ENCODE peak calls at places on chromosomes 5 and 9, in nine cellular contexts. One of them, this sample, is unnamed.

GRCh38 chr5:56951131-56951945 is 585 bp downstream of the MIER3 start:
- DNase-seq in B cell: peak; percentile 46
- DNase-seq in CD14-positive monocyte: peak; percentile 40
- DNase-seq in A673: peak; percentile 11
- DNase-seq in EL: peak; percentile 16
- DNase-seq in activated CD8-positive, alpha-beta memory T cell treated with anti-CD3 and anti-CD28 coated beads, Interleukin-2, amount 50 U/mL, for 4 hours: peak; percentile 19
- DNase-seq in stimulated activated CD4-positive, alpha-beta T cell treated with anti-CD3 and anti-CD28 coated beads, TNF-alpha, amount 100 ng/mL, for 24 hours: peak; percentile 14
- DNase-seq in AG09309: no peak
- DNase-seq in uterus: peak; percentile 28
- DNase-seq in this sample: no peak

GRCh38 chr5:174535691-174536090 is 188.7 kb upstream of the MSX2 start:
- DNase-seq in B cell: no peak
- DNase-seq in CD14-positive monocyte: no peak
- DNase-seq in A673: peak; percentile 29
- DNase-seq in EL: peak; percentile 35
- DNase-seq in activated CD8-positive, alpha-beta memory T cell treated with anti-CD3 and anti-CD28 coated beads, Interleukin-2, amount 50 U/mL, for 4 hours: no peak
- DNase-seq in stimulated activated CD4-positive, alpha-beta T cell treated with anti-CD3 and anti-CD28 coated beads, TNF-alpha, amount 100 ng/mL, for 24 hours: no peak
- DNase-seq in AG09309: peak; percentile 46
- DNase-seq in uterus: no peak
- DNase-seq in this sample: no peak

GRCh38 chr5:146622391-146622790 is 106.4 kb upstream of the GPR151 start:
- DNase-seq in B cell: no peak
- DNase-seq in CD14-positive monocyte: no peak
- DNase-seq in A673: no peak
- DNase-seq in EL: peak; percentile 7
- DNase-seq in activated CD8-positive, alpha-beta memory T cell treated with anti-CD3 and anti-CD28 coated beads, Interleukin-2, amount 50 U/mL, for 4 hours: no peak
- DNase-seq in stimulated activated CD4-positive, alpha-beta T cell treated with anti-CD3 and anti-CD28 coated beads, TNF-alpha, amount 100 ng/mL, for 24 hours: no peak
- DNase-seq in AG09309: no peak
- DNase-seq in uterus: no peak
- DNase-seq in this sample: no peak

GRCh38 chr9:108543251-108543768 is 312.5 kb downstream of the ACTL7B start:
- DNase-seq in B cell: no peak
- DNase-seq in CD14-positive monocyte: no peak
- DNase-seq in A673: no peak
- DNase-seq in EL: peak; percentile 76
- DNase-seq in activated CD8-positive, alpha-beta memory T cell treated with anti-CD3 and anti-CD28 coated beads, Interleukin-2, amount 50 U/mL, for 4 hours: no peak
- DNase-seq in stimulated activated CD4-positive, alpha-beta T cell treated with anti-CD3 and anti-CD28 coated beads, TNF-alpha, amount 100 ng/mL, for 24 hours: no peak
- DNase-seq in AG09309: no peak
- DNase-seq in uterus: no peak
- DNase-seq in this sample: no peak

GRCh38 chr5:132456553-132457361 is 33.8 kb downstream of the IRF1 start:
- DNase-seq in B cell: peak; percentile 75
- DNase-seq in CD14-positive monocyte: peak; percentile 91
- DNase-seq in A673: peak; percentile 30
- DNase-seq in EL: peak; percentile 69
- DNase-seq in activated CD8-positive, alpha-beta memory T cell treated with anti-CD3 and anti-CD28 coated beads, Interleukin-2, amount 50 U/mL, for 4 hours: peak; percentile 67
- DNase-seq in stimulated activated CD4-positive, alpha-beta T cell treated with anti-CD3 and anti-CD28 coated beads, TNF-alpha, amount 100 ng/mL, for 24 hours: no peak
- DNase-seq in AG09309: no peak
- DNase-seq in uterus: no peak
- DNase-seq in this sample: peak; percentile 87

GRCh38 chr9:124164800-124165199 is 92.9 kb upstream of the NEK6 start:
- DNase-seq in B cell: no peak
- DNase-seq in CD14-positive monocyte: no peak
- DNase-seq in A673: no peak
- DNase-seq in EL: no peak
- DNase-seq in activated CD8-positive, alpha-beta memory T cell treated with anti-CD3 and anti-CD28 coated beads, Interleukin-2, amount 50 U/mL, for 4 hours: no peak
- DNase-seq in stimulated activated CD4-positive, alpha-beta T cell treated with anti-CD3 and anti-CD28 coated beads, TNF-alpha, amount 100 ng/mL, for 24 hours: no peak
- DNase-seq in AG09309: no peak
- DNase-seq in uterus: peak; percentile 22
- DNase-seq in this sample: no peak

GRCh38 chr9:106866243-106866642 is 3.3 kb downstream of the ZNF462 start:
- DNase-seq in B cell: no peak
- DNase-seq in CD14-positive monocyte: no peak
- DNase-seq in A673: no peak
- DNase-seq in EL: no peak
- DNase-seq in activated CD8-positive, alpha-beta memory T cell treated with anti-CD3 and anti-CD28 coated beads, Interleukin-2, amount 50 U/mL, for 4 hours: no peak
- DNase-seq in stimulated activated CD4-positive, alpha-beta T cell treated with anti-CD3 and anti-CD28 coated beads, TNF-alpha, amount 100 ng/mL, for 24 hours: no peak
- DNase-seq in AG09309: no peak
- DNase-seq in uterus: no peak
- DNase-seq in this sample: no peak

GRCh38 chr5:178284095-178284675 is 51.6 kb upstream of the PHYKPL start:
- DNase-seq in B cell: no peak
- DNase-seq in CD14-positive monocyte: no peak
- DNase-seq in A673: peak; percentile 32
- DNase-seq in EL: no peak
- DNase-seq in activated CD8-positive, alpha-beta memory T cell treated with anti-CD3 and anti-CD28 coated beads, Interleukin-2, amount 50 U/mL, for 4 hours: no peak
- DNase-seq in stimulated activated CD4-positive, alpha-beta T cell treated with anti-CD3 and anti-CD28 coated beads, TNF-alpha, amount 100 ng/mL, for 24 hours: no peak
- DNase-seq in AG09309: no peak
- DNase-seq in uterus: no peak
- DNase-seq in this sample: no peak

GRCh38 chr5:126450895-126451294 is 27.7 kb downstream of the GRAMD2B start:
- DNase-seq in B cell: no peak
- DNase-seq in CD14-positive monocyte: no peak
- DNase-seq in A673: no peak
- DNase-seq in EL: no peak
- DNase-seq in activated CD8-positive, alpha-beta memory T cell treated with anti-CD3 and anti-CD28 coated beads, Interleukin-2, amount 50 U/mL, for 4 hours: no peak
- DNase-seq in stimulated activated CD4-positive, alpha-beta T cell treated with anti-CD3 and anti-CD28 coated beads, TNF-alpha, amount 100 ng/mL, for 24 hours: no peak
- DNase-seq in AG09309: no peak
- DNase-seq in uterus: no peak
- DNase-seq in this sample: no peak

GRCh38 chr9:97615439-97616072 is 17.6 kb downstream of the TSTD2 start:
- DNase-seq in B cell: peak; percentile 67
- DNase-seq in CD14-positive monocyte: no peak
- DNase-seq in A673: peak; percentile 74
- DNase-seq in EL: peak; percentile 63
- DNase-seq in activated CD8-positive, alpha-beta memory T cell treated with anti-CD3 and anti-CD28 coated beads, Interleukin-2, amount 50 U/mL, for 4 hours: peak; percentile 52
- DNase-seq in stimulated activated CD4-positive, alpha-beta T cell treated with anti-CD3 and anti-CD28 coated beads, TNF-alpha, amount 100 ng/mL, for 24 hours: peak; percentile 36
- DNase-seq in AG09309: peak; percentile 20
- DNase-seq in uterus: peak; percentile 49
- DNase-seq in this sample: peak; percentile 49

GRCh38 chr9:72951043-72951442 is 1.8 kb downstream of the ALDH1A1 start:
- DNase-seq in B cell: no peak
- DNase-seq in CD14-positive monocyte: no peak
- DNase-seq in A673: no peak
- DNase-seq in EL: no peak
- DNase-seq in activated CD8-positive, alpha-beta memory T cell treated with anti-CD3 and anti-CD28 coated beads, Interleukin-2, amount 50 U/mL, for 4 hours: no peak
- DNase-seq in stimulated activated CD4-positive, alpha-beta T cell treated with anti-CD3 and anti-CD28 coated beads, TNF-alpha, amount 100 ng/mL, for 24 hours: no peak
- DNase-seq in AG09309: no peak
- DNase-seq in uterus: no peak
- DNase-seq in this sample: no peak

GRCh38 chr5:143893638-143894037 is 81.7 kb downstream of the HMHB1 start:
- DNase-seq in B cell: no peak
- DNase-seq in CD14-positive monocyte: no peak
- DNase-seq in A673: no peak
- DNase-seq in EL: no peak
- DNase-seq in activated CD8-positive, alpha-beta memory T cell treated with anti-CD3 and anti-CD28 coated beads, Interleukin-2, amount 50 U/mL, for 4 hours: no peak
- DNase-seq in stimulated activated CD4-positive, alpha-beta T cell treated with anti-CD3 and anti-CD28 coated beads, TNF-alpha, amount 100 ng/mL, for 24 hours: no peak
- DNase-seq in AG09309: no peak
- DNase-seq in uterus: no peak
- DNase-seq in this sample: no peak

GRCh38 chr9:135009051-135009560 is 78.4 kb upstream of the OLFM1 start:
- DNase-seq in B cell: no peak
- DNase-seq in CD14-positive monocyte: no peak
- DNase-seq in A673: no peak
- DNase-seq in EL: no peak
- DNase-seq in activated CD8-positive, alpha-beta memory T cell treated with anti-CD3 and anti-CD28 coated beads, Interleukin-2, amount 50 U/mL, for 4 hours: no peak
- DNase-seq in stimulated activated CD4-positive, alpha-beta T cell treated with anti-CD3 and anti-CD28 coated beads, TNF-alpha, amount 100 ng/mL, for 24 hours: no peak
- DNase-seq in AG09309: no peak
- DNase-seq in uterus: no peak
- DNase-seq in this sample: no peak

GRCh38 chr9:105438136-105438839 is 9.5 kb upstream of the FSD1L start:
- DNase-seq in B cell: no peak
- DNase-seq in CD14-positive monocyte: no peak
- DNase-seq in A673: no peak
- DNase-seq in EL: no peak
- DNase-seq in activated CD8-positive, alpha-beta memory T cell treated with anti-CD3 and anti-CD28 coated beads, Interleukin-2, amount 50 U/mL, for 4 hours: no peak
- DNase-seq in stimulated activated CD4-positive, alpha-beta T cell treated with anti-CD3 and anti-CD28 coated beads, TNF-alpha, amount 100 ng/mL, for 24 hours: no peak
- DNase-seq in AG09309: no peak
- DNase-seq in uterus: no peak
- DNase-seq in this sample: no peak

GRCh38 chr9:71850996-71851395 is 60.0 kb downstream of the ABHD17B start:
- DNase-seq in B cell: no peak
- DNase-seq in CD14-positive monocyte: no peak
- DNase-seq in A673: no peak
- DNase-seq in EL: no peak
- DNase-seq in activated CD8-positive, alpha-beta memory T cell treated with anti-CD3 and anti-CD28 coated beads, Interleukin-2, amount 50 U/mL, for 4 hours: no peak
- DNase-seq in stimulated activated CD4-positive, alpha-beta T cell treated with anti-CD3 and anti-CD28 coated beads, TNF-alpha, amount 100 ng/mL, for 24 hours: no peak
- DNase-seq in AG09309: no peak
- DNase-seq in uterus: no peak
- DNase-seq in this sample: no peak

GRCh38 chr5:132506094-132506692 is 15.6 kb upstream of the IRF1 start:
- DNase-seq in B cell: no peak
- DNase-seq in CD14-positive monocyte: no peak
- DNase-seq in A673: peak; percentile 54
- DNase-seq in EL: peak; percentile 96
- DNase-seq in activated CD8-positive, alpha-beta memory T cell treated with anti-CD3 and anti-CD28 coated beads, Interleukin-2, amount 50 U/mL, for 4 hours: no peak
- DNase-seq in stimulated activated CD4-positive, alpha-beta T cell treated with anti-CD3 and anti-CD28 coated beads, TNF-alpha, amount 100 ng/mL, for 24 hours: no peak
- DNase-seq in AG09309: peak; percentile 90
- DNase-seq in uterus: peak; percentile 24
- DNase-seq in this sample: no peak

GRCh38 chr9:114177423-114178064 is 22.2 kb downstream of the COL27A1 start:
- DNase-seq in B cell: no peak
- DNase-seq in CD14-positive monocyte: no peak
- DNase-seq in A673: peak; percentile 86
- DNase-seq in EL: peak; percentile 85
- DNase-seq in activated CD8-positive, alpha-beta memory T cell treated with anti-CD3 and anti-CD28 coated beads, Interleukin-2, amount 50 U/mL, for 4 hours: no peak
- DNase-seq in stimulated activated CD4-positive, alpha-beta T cell treated with anti-CD3 and anti-CD28 coated beads, TNF-alpha, amount 100 ng/mL, for 24 hours: no peak
- DNase-seq in AG09309: no peak
- DNase-seq in uterus: no peak
- DNase-seq in this sample: no peak